ENCODE peak calls at places on chromosomes 3 and 15, in ten cellular contexts. O is pancreas; E is neural progenitor cell; J is coronary artery; K is NB4; T is cardiac fibroblast; N is HFF-Myc; P is CD8-positive, alpha-beta memory T cell; S is body of pancreas; Q is GM23338. R is an unnamed sample.

GRCh38 chr3:37922721-37923575 is 61.3 kb downstream of the CTDSPL start:
- DNase-seq in O (peak), E (no peak), J (peak), K (peak), T (peak), N (no peak), P (no peak), S (peak), Q (no peak), R (peak)

GRCh38 chr15:85581495-85581894 is 201.1 kb downstream of the AKAP13 start:
- DNase-seq in O (peak), E (no peak), J (no peak), K (no peak), T (peak), N (no peak), P (peak), S (peak), Q (no peak), R (peak)

GRCh38 chr3:179450901-179451334 is 352 bp downstream of the GNB4 start:
- DNase-seq in O (no peak), E (peak), J (peak), K (peak), T (peak), N (no peak), P (no peak), S (peak), Q (peak), R (no peak)

GRCh38 chr3:151925419-151925818 is 52.0 kb downstream of the SUCNR1 start:
- DNase-seq in O (no peak), E (no peak), J (no peak), K (no peak), T (no peak), N (no peak), P (no peak), S (no peak), Q (no peak), R (no peak)

GRCh38 chr15:67571643-67572415 is 29.3 kb downstream of the MAP2K5 start:
- DNase-seq in O (no peak), E (no peak), J (no peak), K (no peak), T (no peak), N (no peak), P (no peak), S (no peak), Q (no peak), R (no peak)

GRCh38 chr3:46701211-46701939 is at the start of gene TMIE:
- DNase-seq in O (no peak), E (peak), J (no peak), K (no peak), T (no peak), N (no peak), P (no peak), S (no peak), Q (peak), R (peak)

GRCh38 chr3:60742606-60743145 is 508.6 kb downstream of the FHIT start:
- DNase-seq in O (no peak), E (peak), J (no peak), K (no peak), T (peak), N (peak), P (no peak), S (no peak), Q (peak), R (no peak)

GRCh38 chr3:60189304-60189703 is 1061.9 kb downstream of the FHIT start:
- DNase-seq in O (no peak), E (peak), J (no peak), K (no peak), T (no peak), N (no peak), P (no peak), S (no peak), Q (no peak), R (no peak)

GRCh38 chr15:38795471-38796245 is 231.0 kb upstream of the RASGRP1 start:
- DNase-seq in O (no peak), E (no peak), J (no peak), K (no peak), T (no peak), N (no peak), P (no peak), S (no peak), Q (no peak), R (no peak)

GRCh38 chr15:66701422-66702034 is 508 bp upstream of the SMAD6 start:
- DNase-seq in O (no peak), E (peak), J (no peak), K (no peak), T (no peak), N (no peak), P (peak), S (peak), Q (peak), R (peak)

GRCh38 chr15:39320886-39321285 is 260.0 kb upstream of the THBS1 start:
- DNase-seq in O (no peak), E (no peak), J (no peak), K (no peak), T (no peak), N (no peak), P (no peak), S (no peak), Q (no peak), R (no peak)

GRCh38 chr3:108178676-108179075 is 43.5 kb downstream of the IFT57 start:
- DNase-seq in O (no peak), E (no peak), J (no peak), K (no peak), T (peak), N (no peak), P (no peak), S (no peak), Q (no peak), R (no peak)

GRCh38 chr15:81097893-81098280 is 36.2 kb upstream of the CFAP161 start:
- DNase-seq in O (no peak), E (no peak), J (no peak), K (no peak), T (peak), N (no peak), P (no peak), S (no peak), Q (no peak), R (peak)

GRCh38 chr3:185397676-185398075 is 34.7 kb downstream of the MAP3K13 start:
- DNase-seq in O (no peak), E (no peak), J (no peak), K (no peak), T (no peak), N (no peak), P (no peak), S (no peak), Q (no peak), R (no peak)

GRCh38 chr15:75037685-75038084 is 14.3 kb downstream of the PPCDC start:
- DNase-seq in O (no peak), E (no peak), J (no peak), K (peak), T (peak), N (no peak), P (no peak), S (no peak), Q (no peak), R (no peak)

GRCh38 chr3:123818921-123819429 is 65.2 kb downstream of the MYLK start:
- DNase-seq in O (no peak), E (no peak), J (no peak), K (no peak), T (peak), N (peak), P (no peak), S (no peak), Q (no peak), R (no peak)

GRCh38 chr3:130896101-130896500 is 2.2 kb downstream of the ATP2C1 start:
- DNase-seq in O (no peak), E (no peak), J (no peak), K (peak), T (no peak), N (no peak), P (no peak), S (no peak), Q (no peak), R (no peak)

GRCh38 chr15:40941528-40942336 is 11.5 kb upstream of the CHAC1 start:
- DNase-seq in O (peak), E (peak), J (peak), K (peak), T (peak), N (no peak), P (peak), S (peak), Q (peak), R (peak)

GRCh38 chr15:36232491-36232890 is 346.9 kb upstream of the CDIN1 start:
- DNase-seq in O (no peak), E (no peak), J (no peak), K (no peak), T (no peak), N (no peak), P (no peak), S (no peak), Q (peak), R (no peak)

GRCh38 chr3:127035672-127036071 is 52.8 kb downstream of the PLXNA1 start:
- DNase-seq in O (peak), E (no peak), J (peak), K (no peak), T (peak), N (peak), P (no peak), S (peak), Q (no peak), R (peak)

GRCh38 chr3:16993227-16993626 is 108.5 kb downstream of the PLCL2 start:
- DNase-seq in O (peak), E (no peak), J (no peak), K (peak), T (peak), N (no peak), P (no peak), S (peak), Q (no peak), R (no peak)

GRCh38 chr3:27927882-27928281 is 205.8 kb upstream of the EOMES start:
- DNase-seq in O (no peak), E (no peak), J (no peak), K (peak), T (no peak), N (no peak), P (no peak), S (no peak), Q (no peak), R (no peak)

GRCh38 chr15:38817427-38818155 is 253.0 kb upstream of the RASGRP1 start:
- DNase-seq in O (peak), E (peak), J (peak), K (peak), T (peak), N (peak), P (peak), S (peak), Q (peak), R (peak)

GRCh38 chr3:197297476-197298340 is 704 bp downstream of the DLG1 start:
- DNase-seq in O (peak), E (peak), J (peak), K (peak), T (peak), N (no peak), P (peak), S (peak), Q (peak), R (peak)

GRCh38 chr15:51935466-51936118 is 36.0 kb downstream of the LEO1 start:
- DNase-seq in O (no peak), E (no peak), J (no peak), K (no peak), T (no peak), N (no peak), P (no peak), S (no peak), Q (no peak), R (no peak)

GRCh38 chr3:23723153-23723552 is 82.6 kb upstream of the UBE2E1 start:
- DNase-seq in O (no peak), E (no peak), J (no peak), K (no peak), T (no peak), N (no peak), P (no peak), S (no peak), Q (no peak), R (no peak)

GRCh38 chr3:190305406-190305805 is 16.8 kb downstream of the CLDN1 start:
- DNase-seq in O (no peak), E (no peak), J (no peak), K (no peak), T (peak), N (no peak), P (no peak), S (no peak), Q (no peak), R (no peak)

GRCh38 chr15:41495736-41496599 is 2.3 kb downstream of the ITPKA start:
- DNase-seq in O (peak), E (peak), J (no peak), K (no peak), T (no peak), N (no peak), P (no peak), S (peak), Q (peak), R (peak)

GRCh38 chr3:144677118-144677517 is 705.5 kb downstream of the DIPK2A start:
- DNase-seq in O (no peak), E (no peak), J (no peak), K (no peak), T (peak), N (no peak), P (no peak), S (no peak), Q (no peak), R (no peak)

GRCh38 chr3:185631508-185632206 is 45.6 kb downstream of the SENP2 start:
- DNase-seq in O (no peak), E (no peak), J (no peak), K (no peak), T (no peak), N (no peak), P (no peak), S (peak), Q (no peak), R (no peak)

GRCh38 chr15:100875495-100875894 is 4.1 kb upstream of the ALDH1A3 start:
- DNase-seq in O (no peak), E (no peak), J (no peak), K (no peak), T (no peak), N (no peak), P (no peak), S (no peak), Q (no peak), R (no peak)

GRCh38 chr15:51758645-51759044 is 7.2 kb downstream of the TMOD2 start:
- DNase-seq in O (no peak), E (no peak), J (no peak), K (no peak), T (peak), N (no peak), P (no peak), S (peak), Q (no peak), R (peak)

GRCh38 chr15:90062023-90062728 is 40.1 kb downstream of the IDH2 start:
- DNase-seq in O (peak), E (peak), J (no peak), K (peak), T (peak), N (no peak), P (peak), S (peak), Q (peak), R (peak)

GRCh38 chr3:123818324-123818920 is 65.7 kb downstream of the MYLK start:
- DNase-seq in O (no peak), E (no peak), J (no peak), K (no peak), T (no peak), N (no peak), P (no peak), S (no peak), Q (no peak), R (no peak)

GRCh38 chr3:87333393-87333892 is 57.1 kb upstream of the POU1F1 start:
- DNase-seq in O (no peak), E (no peak), J (no peak), K (peak), T (peak), N (peak), P (no peak), S (no peak), Q (no peak), R (no peak)

GRCh38 chr3:5806192-5806591 is 618.7 kb downstream of the EDEM1 start:
- DNase-seq in O (peak), E (peak), J (no peak), K (peak), T (no peak), N (no peak), P (no peak), S (no peak), Q (no peak), R (no peak)

GRCh38 chr3:141963301-141963700 is 86.9 kb downstream of the ATP1B3 start:
- DNase-seq in O (no peak), E (no peak), J (no peak), K (no peak), T (no peak), N (no peak), P (no peak), S (no peak), Q (no peak), R (no peak)

GRCh38 chr3:52435246-52436101 is 9.4 kb downstream of the SEMA3G start:
- DNase-seq in O (no peak), E (no peak), J (peak), K (peak), T (no peak), N (no peak), P (no peak), S (peak), Q (no peak), R (peak)

GRCh38 chr3:194386066-194386465 is 13.0 kb downstream of the GP5 start:
- DNase-seq in O (no peak), E (peak), J (no peak), K (no peak), T (no peak), N (no peak), P (no peak), S (peak), Q (no peak), R (no peak)

GRCh38 chr3:194384569-194385001 is 14.5 kb downstream of the GP5 start:
- DNase-seq in O (no peak), E (no peak), J (no peak), K (no peak), T (no peak), N (no peak), P (no peak), S (peak), Q (no peak), R (no peak)

GRCh38 chr3:194387926-194388418 is 11.1 kb downstream of the GP5 start:
- DNase-seq in O (no peak), E (no peak), J (no peak), K (no peak), T (no peak), N (no peak), P (no peak), S (no peak), Q (no peak), R (no peak)

GRCh38 chr3:194387276-194387675 is 11.8 kb downstream of the GP5 start:
- DNase-seq in O (no peak), E (no peak), J (no peak), K (no peak), T (no peak), N (no peak), P (no peak), S (peak), Q (no peak), R (no peak)

DNA sequence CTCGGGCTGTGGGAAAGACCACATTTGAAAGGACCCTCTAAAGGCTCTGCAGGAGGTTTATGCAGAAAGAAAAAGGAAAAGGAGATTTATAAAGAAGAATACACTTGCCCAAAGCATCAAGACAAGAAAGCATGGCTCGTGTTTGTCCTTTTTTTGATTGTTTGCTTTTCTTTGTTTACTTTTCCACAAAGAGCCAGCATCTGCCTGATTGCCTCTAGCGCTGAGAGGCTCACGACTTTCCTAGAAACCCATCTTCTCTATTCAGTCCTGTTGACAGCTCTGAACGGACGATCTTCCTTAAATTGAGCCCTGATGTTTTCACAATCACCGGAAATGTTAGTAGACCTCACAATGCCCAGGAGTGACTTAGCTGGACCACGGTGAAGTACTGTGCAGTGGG is 12.5 kb downstream of the GP5 start:
- DNase-seq in O (no peak), E (peak), J (no peak), K (peak), T (no peak), N (no peak), P (no peak), S (peak), Q (no peak), R (no peak)
- H3K4me3 ChIP-seq in O (no peak), E (no peak), J (no peak), K (no peak), T (no peak), N (no peak), P (no peak), S (no peak), Q (no peak), R (no peak)

GRCh38 chr3:65401359-65401810 is 637.3 kb downstream of the MAGI1 start:
- DNase-seq in O (no peak), E (peak), J (no peak), K (no peak), T (no peak), N (no peak), P (no peak), S (no peak), Q (peak), R (no peak)
- H3K4me3 ChIP-seq in O (no peak), E (peak), J (no peak), K (no peak), T (no peak), N (no peak), P (no peak), S (no peak), Q (peak), R (no peak)

GRCh38 chr3:25849101-25849500 is 59.2 kb downstream of the OXSM start:
- DNase-seq in O (peak), E (peak), J (no peak), K (no peak), T (no peak), N (no peak), P (no peak), S (no peak), Q (no peak), R (no peak)

GRCh38 chr3:25849641-25850040 is 59.8 kb downstream of the OXSM start:
- DNase-seq in O (no peak), E (no peak), J (no peak), K (no peak), T (peak), N (no peak), P (no peak), S (no peak), Q (peak), R (no peak)

GRCh38 chr3:25843332-25843731 is 53.4 kb downstream of the OXSM start:
- DNase-seq in O (no peak), E (no peak), J (no peak), K (no peak), T (peak), N (no peak), P (no peak), S (no peak), Q (no peak), R (no peak)

GRCh38 chr3:25846282-25846681 is 56.4 kb downstream of the OXSM start:
- DNase-seq in O (no peak), E (no peak), J (no peak), K (no peak), T (no peak), N (no peak), P (no peak), S (no peak), Q (no peak), R (no peak)
- H3K4me3 ChIP-seq in O (no peak), E (no peak), J (no peak), K (no peak), T (no peak), N (no peak), P (no peak), S (no peak), Q (no peak), R (no peak)

GRCh38 chr3:15647629-15648167 is 46.2 kb downstream of the BTD start:
- DNase-seq in O (peak), E (no peak), J (no peak), K (peak), T (peak), N (peak), P (peak), S (peak), Q (no peak), R (no peak)

GRCh38 chr3:15649341-15649740 is 47.8 kb downstream of the BTD start:
- DNase-seq in O (no peak), E (no peak), J (no peak), K (no peak), T (no peak), N (no peak), P (no peak), S (no peak), Q (no peak), R (no peak)

GRCh38 chr3:15646924-15647511 is 45.5 kb downstream of the BTD start:
- DNase-seq in O (peak), E (no peak), J (peak), K (peak), T (peak), N (peak), P (no peak), S (peak), Q (no peak), R (peak)

GRCh38 chr3:15645246-15645645 is 43.7 kb downstream of the BTD start:
- DNase-seq in O (no peak), E (no peak), J (no peak), K (no peak), T (no peak), N (no peak), P (no peak), S (no peak), Q (no peak), R (no peak)

DNA sequence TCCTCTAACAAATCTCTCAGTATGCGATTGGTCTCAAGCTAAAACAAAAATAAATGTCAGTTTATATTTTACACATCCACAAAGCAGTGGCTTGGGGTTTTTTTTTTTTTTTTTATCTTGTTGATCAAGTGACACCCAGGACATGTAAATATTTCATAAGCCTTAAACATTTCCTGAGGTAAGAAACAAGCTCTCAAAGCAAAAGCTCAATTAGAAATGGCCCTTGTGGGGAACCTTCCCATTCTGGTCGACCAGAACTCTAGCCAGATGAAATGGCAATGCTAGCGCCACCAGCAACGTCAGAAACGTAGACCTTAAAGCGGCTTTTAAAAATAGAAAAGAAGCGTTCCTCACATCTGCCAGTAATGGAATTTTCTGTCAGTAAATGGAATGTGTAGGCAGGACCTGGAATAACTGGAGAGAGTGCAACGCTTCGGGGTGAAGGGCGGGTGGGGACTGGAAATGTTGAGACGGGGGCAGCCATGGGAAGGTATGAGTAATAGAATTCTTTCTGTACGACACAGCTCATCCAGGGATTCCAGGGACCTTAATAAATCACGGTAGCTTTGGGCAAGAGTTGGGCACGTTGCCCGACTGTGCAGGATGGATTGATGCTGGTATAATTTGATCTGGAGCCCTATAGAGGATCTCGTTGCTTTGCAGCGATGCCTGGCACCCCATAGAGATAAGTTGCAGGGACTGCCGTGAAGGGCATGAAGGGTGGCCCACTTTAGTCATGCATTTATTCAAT is 44.4 kb downstream of the BTD start:
- DNase-seq in O (no peak), E (no peak), J (no peak), K (no peak), T (peak), N (peak), P (no peak), S (no peak), Q (no peak), R (no peak)
- H3K4me3 ChIP-seq in O (no peak), E (no peak), J (no peak), K (no peak), T (no peak), N (no peak), P (no peak), S (no peak), Q (no peak), R (no peak)

GRCh38 chr3:32467333-32468070 is 35.1 kb downstream of the CMTM6 start:
- DNase-seq in O (peak), E (peak), J (no peak), K (peak), T (peak), N (peak), P (peak), S (peak), Q (peak), R (peak)
- H3K4me3 ChIP-seq in O (peak), E (no peak), J (peak), K (no peak), T (no peak), N (peak), P (peak), S (peak), Q (peak), R (peak)

R was measured in heart left ventricle.